ENCODE peak calls at places on chromosomes 2 and 18, in four cellular contexts. L is GM12891, D is K562, V is GM12878. N is an unnamed sample.

GRCh38 chr2:13106302-13106701 is 389.6 kb downstream of the TRIB2 start:
- DNase-seq in D (no peak), L (no peak), V (no peak), N (peak)

GRCh38 chr2:5991305-5991968 is 299.3 kb downstream of the SOX11 start:
- DNase-seq in L (no peak), V (no peak), D (no peak), N (no peak)

GRCh38 chr2:136305517-136306192 is 187.7 kb upstream of the CXCR4 start:
- DNase-seq in D (no peak), V (no peak), L (no peak), N (no peak)

GRCh38 chr2:144508162-144508765 is 11.7 kb downstream of the ZEB2 start:
- DNase-seq in V (no peak), D (no peak), L (no peak), N (no peak)

GRCh38 chr18:6022840-6023239 is 127.5 kb upstream of the TMEM200C start:
- DNase-seq in V (no peak), L (no peak), D (no peak), N (no peak)

GRCh38 chr18:9135081-9135911 is 1.3 kb upstream of the ANKRD12 start:
- DNase-seq in V (no peak), D (no peak), L (no peak), N (no peak)

GRCh38 chr2:36731941-36732700 is 35.6 kb downstream of the VIT start:
- DNase-seq in D (no peak), L (no peak), V (no peak), N (no peak)

GRCh38 chr2:224930990-224931389 is 111.3 kb downstream of the DOCK10 start:
- DNase-seq in V (no peak), L (no peak), D (no peak), N (no peak)

GRCh38 chr2:174951746-174952145 is 53.4 kb downstream of the CHN1 start:
- DNase-seq in V (no peak), D (no peak), L (no peak), N (no peak)

GRCh38 chr2:75361486-75361885 is 162.2 kb upstream of the TACR1 start:
- DNase-seq in L (no peak), V (no peak), D (no peak), N (no peak)

GRCh38 chr2:231296401-231296800 is 98.0 kb downstream of the ARMC9 start:
- DNase-seq in L (no peak), D (no peak), V (no peak), N (no peak)

GRCh38 chr2:63890678-63891077 is 49.0 kb downstream of the UGP2 start:
- DNase-seq in L (no peak), D (no peak), V (no peak), N (no peak)

GRCh38 chr2:204177977-204178522 is 241.5 kb downstream of the ICOS start:
- DNase-seq in D (peak), V (peak), L (no peak), N (no peak)

GRCh38 chr18:8657050-8657820 is 48.0 kb downstream of the RAB12 start:
- DNase-seq in V (no peak), L (no peak), D (no peak), N (no peak)

DNA sequence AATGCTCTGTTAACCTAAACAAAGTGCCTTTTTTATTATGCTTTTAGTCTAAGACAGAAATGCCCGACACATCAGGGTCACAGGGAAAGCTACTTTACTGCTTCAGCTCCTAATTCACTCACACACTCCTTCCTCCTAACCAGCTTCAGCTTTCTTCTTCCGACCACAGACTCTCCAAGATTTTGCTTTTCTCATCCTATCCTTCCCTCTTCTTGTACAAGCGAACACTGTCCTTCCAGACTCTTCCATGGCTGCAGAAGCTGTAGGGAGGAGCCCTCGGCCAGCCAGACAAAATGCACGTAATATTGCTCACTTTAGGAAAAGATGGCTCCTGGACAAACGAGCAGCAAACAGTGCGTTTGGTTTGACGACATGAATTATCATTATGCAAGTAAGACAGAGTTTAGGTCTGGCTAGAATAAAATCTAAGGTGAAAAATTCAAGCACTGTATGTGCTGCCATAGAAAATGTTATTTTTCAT is 47.5 kb upstream of the HNRNPA3 start:
- DNase-seq in L (no peak), V (peak), D (no peak), N (peak)
- TF ChIP-seq POLR2AphosphoS5 in L (no peak), V (no peak), D (no peak), N (no peak)

GRCh38 chr2:211611621-211612020 is 927.0 kb downstream of the ERBB4 start:
- DNase-seq in V (no peak), D (no peak), L (no peak), N (no peak)

GRCh38 chr2:211609127-211609526 is 929.5 kb downstream of the ERBB4 start:
- DNase-seq in V (no peak), L (no peak), D (no peak), N (no peak)

DNA sequence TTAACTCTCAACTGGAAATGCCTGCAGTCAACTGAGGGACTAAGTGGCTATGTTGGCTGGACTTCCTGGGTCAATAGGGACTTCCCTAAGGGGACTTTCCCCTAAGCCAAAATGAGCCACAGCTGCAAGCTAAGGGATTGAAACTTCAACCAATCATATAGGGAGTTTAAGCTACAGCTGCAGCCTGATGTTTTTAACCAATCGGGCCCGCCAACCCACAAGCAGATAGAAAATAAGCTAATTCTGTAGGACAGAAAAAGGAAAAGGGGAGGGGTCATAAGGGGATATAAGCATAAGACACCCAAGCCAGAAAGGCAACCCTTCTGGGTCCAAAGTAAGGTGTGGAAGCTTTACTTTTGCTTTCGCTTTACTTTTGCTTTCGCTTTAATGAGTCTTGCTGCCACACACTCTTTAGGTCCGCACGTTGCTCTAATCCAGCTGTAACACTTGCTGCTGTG is 927.5 kb downstream of the ERBB4 start:
- DNase-seq in L (no peak), D (no peak), V (no peak), N (no peak)
- TF ChIP-seq SPI1 in L (no peak), D (no peak), V (no peak), N (no peak)

GRCh38 chr2:96145028-96145939 is at the start of gene DUSP2:
- DNase-seq in V (peak), L (peak), D (no peak), N (peak)
- TF ChIP-seq POLR2AphosphoS5 in V (peak), L (peak), D (no peak), N (peak)

DNA sequence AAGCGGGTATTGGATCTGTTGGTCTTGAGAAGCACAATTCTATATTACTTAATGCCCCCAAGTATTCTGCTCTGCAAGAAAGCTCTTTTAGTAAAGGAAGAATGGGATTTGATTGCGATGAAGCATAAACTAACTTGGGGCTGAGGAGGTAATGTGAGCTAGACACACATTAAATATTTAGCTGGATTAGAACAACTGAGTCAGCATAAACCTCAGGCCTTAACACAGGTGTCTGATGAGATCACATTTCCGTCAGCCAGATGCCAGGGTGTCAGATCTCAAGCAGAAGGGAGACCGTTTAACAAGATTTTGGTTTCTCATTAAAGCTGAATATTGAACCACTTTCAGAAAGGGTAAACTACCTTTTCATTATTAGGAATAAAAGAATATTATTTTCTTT is 94.5 kb downstream of the GYPC start:
- DNase-seq in D (no peak), L (no peak), V (no peak), N (no peak)
- TF ChIP-seq SPI1 in D (no peak), L (no peak), V (no peak), N (no peak)